ENCODE peak calls at places on chromosomes 3 and 15, in seven cellular contexts. S is left ventricle myocardium inferior, F is GM23248, X is OCI-LY7, D is endothelial cell of umbilical vein, Q is body of pancreas, A is astrocyte of the spinal cord. G is an unnamed sample.

GRCh38 chr15:98154863-98155262 is 194.4 kb downstream of the ARRDC4 start:
- DNase-seq in S (no peak), F (peak), X (no peak), D (no peak), Q (no peak), A (peak), G (no peak)

GRCh38 chr3:51698209-51698608 is 8.7 kb upstream of the GRM2 start:
- DNase-seq in S (no peak), F (no peak), X (no peak), D (no peak), Q (no peak), A (no peak), G (no peak)

GRCh38 chr15:39584662-39585393 is 3.9 kb downstream of the THBS1 start:
- DNase-seq in S (no peak), F (peak), X (no peak), D (peak), Q (no peak), A (no peak), G (no peak)

GRCh38 chr3:64220161-64220560 is 5.1 kb downstream of the PRICKLE2 start:
- DNase-seq in S (no peak), F (peak), X (no peak), D (peak), Q (no peak), A (peak), G (no peak)

GRCh38 chr3:195886181-195887141 is 21.9 kb downstream of the TNK2 start:
- DNase-seq in S (peak), F (peak), X (no peak), D (peak), Q (no peak), A (peak), G (no peak)

GRCh38 chr15:89671687-89672086 is 7.5 kb downstream of the PLIN1 start:
- DNase-seq in S (no peak), F (no peak), X (no peak), D (no peak), Q (no peak), A (no peak), G (no peak)

GRCh38 chr15:97502038-97502437 is 458.5 kb upstream of the ARRDC4 start:
- DNase-seq in S (no peak), F (no peak), X (no peak), D (peak), Q (no peak), A (peak), G (no peak)

GRCh38 chr3:39501982-39502837 is 34.7 kb downstream of the MOBP start:
- DNase-seq in S (no peak), F (no peak), X (no peak), D (no peak), Q (no peak), A (no peak), G (no peak)

GRCh38 chr15:90291679-90292356 is 26.3 kb downstream of the NGRN start:
- DNase-seq in S (no peak), F (peak), X (peak), D (no peak), Q (peak), A (no peak), G (peak)

GRCh38 chr15:57245714-57246113 is 130.6 kb upstream of the CGNL1 start:
- DNase-seq in S (no peak), F (no peak), X (no peak), D (no peak), Q (no peak), A (no peak), G (no peak)

GRCh38 chr3:186360779-186361178 is 1.3 kb downstream of the DGKG start:
- DNase-seq in S (peak), F (no peak), X (no peak), D (no peak), Q (no peak), A (no peak), G (no peak)

GRCh38 chr3:42670670-42671069 is 14.7 kb upstream of the KLHL40 start:
- DNase-seq in S (no peak), F (peak), X (no peak), D (no peak), Q (no peak), A (no peak), G (no peak)

GRCh38 chr15:71802770-71803169 is 7.6 kb upstream of the NR2E3 start:
- DNase-seq in S (no peak), F (no peak), X (no peak), D (no peak), Q (peak), A (no peak), G (peak)

GRCh38 chr3:15309662-15310335 is 22.6 kb downstream of the SH3BP5 start:
- DNase-seq in S (no peak), F (peak), X (no peak), D (peak), Q (no peak), A (no peak), G (no peak)

GRCh38 chr3:6785726-6786125 is 75.2 kb upstream of the GRM7 start:
- DNase-seq in S (no peak), F (no peak), X (no peak), D (no peak), Q (no peak), A (peak), G (no peak)

GRCh38 chr3:59268170-59268569 is 218.3 kb upstream of the CFAP20DC start:
- DNase-seq in S (no peak), F (peak), X (no peak), D (no peak), Q (no peak), A (no peak), G (no peak)

DNA sequence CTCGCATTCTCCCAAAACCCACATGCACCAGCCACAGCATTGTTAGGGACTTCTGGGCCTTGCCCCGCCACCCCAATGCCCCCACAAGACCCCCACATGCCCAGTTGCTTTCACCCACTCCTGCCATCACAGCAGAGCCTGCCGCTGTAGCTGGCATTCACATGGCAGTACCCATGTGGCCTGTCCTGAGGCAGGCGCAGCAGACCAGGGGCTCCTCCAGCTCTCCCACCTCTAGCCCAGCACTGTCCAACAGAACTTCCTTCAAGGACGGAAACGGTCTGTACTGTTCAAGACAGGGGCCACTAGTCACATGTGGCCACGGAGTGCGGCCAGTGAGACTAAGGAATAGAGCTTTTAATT is 32.5 kb downstream of the ANP32A start:
- DNase-seq in S (no peak), F (no peak), X (no peak), D (no peak), Q (no peak), A (no peak), G (no peak)
- H3K4me3 ChIP-seq in S (no peak), F (no peak), X (no peak), D (no peak), Q (no peak), A (no peak), G (no peak)

GRCh38 chr15:20272422-20273184 is 269.0 kb downstream of the GOLGA6L6 start:
- DNase-seq in S (no peak), F (no peak), X (no peak), D (no peak), Q (no peak), A (no peak), G (no peak)
- H3K4me3 ChIP-seq in S (no peak), F (no peak), X (no peak), D (no peak), Q (no peak), A (no peak), G (no peak)

GRCh38 chr3:60290093-60290492 is 961.2 kb downstream of the FHIT start:
- DNase-seq in S (no peak), F (no peak), X (no peak), D (no peak), Q (no peak), A (no peak), G (no peak)
- H3K4me3 ChIP-seq in S (no peak), F (no peak), X (no peak), D (no peak), Q (no peak), A (no peak), G (no peak)

GRCh38 chr15:31235298-31236183 is 91.1 kb upstream of the KLF13 start:
- DNase-seq in S (peak), F (peak), X (peak), D (no peak), Q (peak), A (no peak), G (peak)

GRCh38 chr15:31237042-31237324 is 89.7 kb upstream of the KLF13 start:
- DNase-seq in S (no peak), F (no peak), X (peak), D (no peak), Q (no peak), A (no peak), G (no peak)

GRCh38 chr15:31238369-31238768 is 88.3 kb upstream of the KLF13 start:
- DNase-seq in S (no peak), F (no peak), X (no peak), D (no peak), Q (no peak), A (no peak), G (no peak)

GRCh38 chr15:31234815-31235214 is 91.8 kb upstream of the KLF13 start:
- DNase-seq in S (no peak), F (no peak), X (no peak), D (no peak), Q (no peak), A (no peak), G (no peak)

DNA sequence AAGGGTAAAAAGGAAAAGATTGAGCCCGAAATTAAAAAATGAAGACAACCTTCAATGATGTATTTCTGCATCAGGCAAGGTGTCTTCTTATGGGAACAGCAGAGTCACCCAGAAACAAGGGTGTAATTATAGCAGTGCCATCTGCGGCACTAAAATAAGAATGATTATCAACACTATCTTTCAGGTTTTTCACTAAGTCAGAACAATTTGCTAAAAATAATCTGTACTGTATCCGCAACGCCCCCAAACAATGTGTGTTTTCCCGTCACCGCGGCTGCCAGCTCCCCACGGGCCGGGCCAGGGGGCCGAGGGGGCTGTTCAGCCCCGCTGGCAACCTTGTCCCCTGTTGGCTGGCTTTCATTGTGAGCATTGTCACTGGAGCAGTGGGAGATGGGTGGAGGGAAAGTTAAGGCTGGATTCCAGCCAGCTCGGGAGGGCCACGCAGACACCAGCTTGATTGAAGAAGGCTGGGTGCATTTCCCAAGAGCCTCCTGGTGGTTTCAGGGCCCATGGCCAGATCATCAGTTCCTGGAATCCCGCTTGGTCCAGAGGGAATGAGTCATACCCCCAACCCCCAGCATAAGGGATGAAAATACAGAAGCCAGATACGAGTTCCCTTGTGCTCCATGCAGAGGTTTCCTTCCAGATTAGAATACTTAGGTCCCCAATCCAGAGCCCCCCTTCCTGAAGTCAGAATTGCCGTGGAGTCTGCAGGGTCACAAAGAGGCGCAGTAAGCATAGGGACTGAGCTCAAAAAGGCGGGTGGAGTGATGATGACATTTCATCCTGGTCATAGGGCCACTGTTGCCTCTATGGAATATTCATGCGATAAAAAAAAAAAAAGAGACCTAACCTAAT is 90.2 kb upstream of the KLF13 start:
- DNase-seq in S (peak), F (peak), X (peak), D (peak), Q (peak), A (peak), G (no peak)
- H3K4me3 ChIP-seq in S (peak), F (peak), X (peak), D (no peak), Q (no peak), A (no peak), G (no peak)

DNA sequence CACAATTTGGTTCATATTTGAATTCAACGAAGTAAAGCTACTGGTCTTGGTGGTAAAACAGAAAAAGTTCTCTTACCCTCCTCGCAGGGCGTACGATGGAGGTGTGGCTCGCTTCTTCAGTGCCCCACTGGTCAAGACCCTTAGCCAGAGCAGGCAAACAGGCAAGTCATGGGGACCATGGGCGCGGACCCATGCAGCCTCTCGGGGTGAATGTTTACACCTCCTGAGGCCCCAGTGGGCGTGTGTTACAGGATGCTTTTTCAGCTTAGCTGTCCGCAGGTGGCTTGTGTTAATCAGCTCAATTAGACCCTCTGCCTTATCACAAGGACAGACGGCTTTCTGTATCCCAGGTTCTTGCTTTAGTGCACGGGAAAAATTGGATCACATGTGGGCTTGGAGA is 991.8 kb downstream of the GBE1 start:
- DNase-seq in S (no peak), F (peak), X (no peak), D (no peak), Q (no peak), A (no peak), G (no peak)
- H3K4me3 ChIP-seq in S (peak), F (peak), X (no peak), D (no peak), Q (no peak), A (peak), G (no peak)

DNA sequence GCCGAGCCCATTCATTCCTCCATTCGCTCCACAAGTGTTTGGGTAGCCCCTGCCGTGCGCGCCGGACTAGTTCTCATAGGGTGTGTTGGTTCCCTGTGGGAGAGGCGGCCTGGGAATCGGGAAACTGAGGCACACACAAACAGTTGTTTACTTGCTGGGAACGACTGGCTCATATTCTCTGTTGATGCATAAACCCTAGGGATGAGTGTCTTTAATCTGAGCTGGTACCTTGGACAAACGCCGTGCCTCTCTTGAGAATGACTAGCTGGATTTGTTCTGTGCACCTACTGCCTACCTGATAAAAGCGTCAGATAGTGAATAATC is 737 bp downstream of the DNAJA4 start:
- DNase-seq in S (no peak), F (no peak), X (no peak), D (no peak), Q (no peak), A (no peak), G (no peak)
- H3K4me3 ChIP-seq in S (peak), F (peak), X (no peak), D (peak), Q (peak), A (peak), G (no peak)

GRCh38 chr3:93934366-93935046 is 39.2 kb downstream of the PROS1 start:
- DNase-seq in S (no peak), F (no peak), X (no peak), D (no peak), Q (no peak), A (no peak), G (no peak)
- H3K4me3 ChIP-seq in S (no peak), F (no peak), X (no peak), D (no peak), Q (no peak), A (no peak), G (no peak)

GRCh38 chr3:188947401-188947982 is 224.3 kb upstream of the TPRG1 start:
- DNase-seq in S (peak), F (peak), X (no peak), D (peak), Q (peak), A (peak), G (peak)
- H3K4me3 ChIP-seq in S (peak), F (peak), X (no peak), D (peak), Q (no peak), A (peak), G (no peak)

G was measured in HAP-1.